ENCODE peak calls at places on chromosome 17, in nine cellular contexts. U, D, W, R, K, A, Y, Q and H are unnamed samples.

GRCh38 chr17:50219939-50220465 is 18.6 kb upstream of the COL1A1 start:
- DNase-seq in Q (no peak), R (no peak), Y (no peak), U (peak; percentile 82), K (no peak), A (peak; percentile 75), D (no peak), W (no peak), H (no peak)

GRCh38 chr17:4420692-4421131 is 13.0 kb upstream of the SPNS3 start:
- DNase-seq in Q (peak; percentile 36), W (peak; percentile 50), A (peak; percentile 74), R (peak; percentile 68), K (peak; percentile 90), D (peak; percentile 52), Y (peak; percentile 95), U (peak; percentile 66), H (peak; percentile 72)

GRCh38 chr17:40122944-40123810 is 1.4 kb downstream of the MSL1 start:
- DNase-seq in W (peak; percentile 49), Q (no peak), U (peak; percentile 34), D (peak; percentile 39), R (peak; percentile 73), K (peak; percentile 86), Y (peak; percentile 73), A (peak; percentile 30), H (peak; percentile 85)

GRCh38 chr17:16916557-16916920 is 55.4 kb downstream of the TNFRSF13B start:
- DNase-seq in A (no peak), W (no peak), D (no peak), U (no peak), Q (no peak), R (no peak), K (no peak), Y (no peak), H (no peak)

GRCh38 chr17:76268991-76269981 is 4.1 kb downstream of the UBALD2 start:
- DNase-seq in K (peak; percentile 53), U (no peak), A (no peak), Q (no peak), R (no peak), Y (peak; percentile 45), D (no peak), W (no peak), H (no peak)

GRCh38 chr17:70190959-70191805 is 21.9 kb downstream of the KCNJ2 start:
- DNase-seq in W (peak; percentile 53), Q (no peak), D (no peak), R (no peak), Y (no peak), U (no peak), A (peak; percentile 7), K (peak; percentile 9), H (no peak)

GRCh38 chr17:83195330-83196087 is 116.1 kb downstream of the METRNL start:
- DNase-seq in D (peak; percentile 5), K (no peak), W (peak; percentile 73), A (no peak), R (no peak), U (peak; percentile 93), Q (no peak), Y (no peak), H (no peak)

GRCh38 chr17:35730400-35731005 is 936 bp upstream of the RASL10B start:
- DNase-seq in K (peak; percentile 34), W (no peak), U (no peak), A (no peak), R (no peak), Y (no peak), D (no peak), Q (no peak), H (no peak)

GRCh38 chr17:55381017-55381770 is 40.4 kb downstream of the MMD start:
- DNase-seq in W (no peak), D (no peak), Q (no peak), A (no peak), R (no peak), K (no peak), U (no peak), Y (no peak), H (no peak)

GRCh38 chr17:15966879-15967248 is 21.9 kb downstream of the ADORA2B start:
- DNase-seq in R (peak; percentile 81), Y (no peak), Q (no peak), D (no peak), K (peak; percentile 80), W (no peak), A (no peak), U (no peak), H (no peak)

GRCh38 chr17:45825792-45826191 is 18.9 kb upstream of the SPPL2C start:
- DNase-seq in R (no peak), Y (no peak), K (no peak), A (no peak), D (no peak), U (no peak), Q (no peak), W (no peak), H (no peak)

GRCh38 chr17:1485311-1485747 is 7.2 kb downstream of the MYO1C start:
- DNase-seq in D (peak; percentile 54), K (peak; percentile 83), R (peak; percentile 61), W (no peak), U (no peak), Y (peak; percentile 52), A (no peak), Q (no peak), H (peak; percentile 53)

GRCh38 chr17:58391302-58391984 is 25.9 kb downstream of the RNF43 start:
- DNase-seq in Q (no peak), A (no peak), R (peak; percentile 96), W (peak; percentile 99), D (peak; percentile 85), Y (no peak), K (no peak), U (no peak), H (no peak)

GRCh38 chr17:75942473-75942872 is 1.6 kb upstream of the FBF1 start:
- DNase-seq in Y (no peak), D (no peak), K (no peak), R (no peak), A (no peak), Q (no peak), W (no peak), U (no peak), H (no peak)

GRCh38 chr17:40598021-40598927 is 33.0 kb upstream of the CCR7 start:
- DNase-seq in R (no peak), K (no peak), A (no peak), Y (no peak), U (no peak), W (no peak), D (no peak), Q (no peak), H (no peak)

GRCh38 chr17:67570797-67571196 is 146.9 kb upstream of the NOL11 start:
- DNase-seq in K (no peak), A (no peak), Y (no peak), W (no peak), Q (no peak), D (no peak), R (no peak), U (peak; percentile 44), H (no peak)

GRCh38 chr17:10271004-10271620 is 72.7 kb upstream of the GAS7 start:
- DNase-seq in Q (no peak), W (no peak), D (no peak), U (peak; percentile 86), K (no peak), R (no peak), A (no peak), Y (no peak), H (no peak)

GRCh38 chr17:66474258-66474657 is 171.8 kb downstream of the PRKCA start:
- DNase-seq in D (no peak), A (no peak), Q (no peak), Y (no peak), W (no peak), R (no peak), K (peak; percentile 83), U (no peak), H (no peak)

GRCh38 chr17:58317421-58318064 is 11.1 kb downstream of the TSPOAP1 start:
- DNase-seq in K (peak; percentile 77), R (peak; percentile 64), D (no peak), U (peak; percentile 62), Y (peak; percentile 89), W (peak; percentile 36), Q (peak; percentile 43), A (peak; percentile 75), H (peak; percentile 67)

GRCh38 chr17:56821847-56822534 is 11.7 kb downstream of the C17orf67 start:
- DNase-seq in K (no peak), Q (no peak), U (no peak), W (no peak), Y (no peak), A (no peak), R (no peak), D (no peak), H (no peak)
- H3K4me3 ChIP-seq in K (no peak overlapping the region), Q (no peak overlapping the region), U (no peak overlapping the region), W (no peak overlapping the region), Y (no peak overlapping the region), A (no peak overlapping the region), R (no peak overlapping the region), D (no peak overlapping the region), H (no peak overlapping the region)

DNA sequence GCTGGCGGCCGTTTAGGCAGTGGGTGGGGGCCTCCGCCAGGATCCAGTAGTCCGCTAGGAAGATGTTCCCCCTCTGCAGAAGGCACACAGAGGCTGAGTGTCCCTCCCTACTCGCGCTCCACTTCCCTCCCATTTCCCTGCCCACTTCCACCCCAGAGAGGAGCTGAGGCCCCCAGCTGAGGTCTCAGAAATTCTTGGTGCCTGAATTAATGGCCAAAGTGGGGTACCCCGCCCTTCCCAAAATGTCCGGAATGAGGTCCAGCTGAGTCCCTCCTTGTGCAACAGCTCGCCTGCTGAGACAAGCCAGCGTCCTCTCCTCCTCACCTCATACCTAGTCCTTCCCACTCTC is 7.9 kb downstream of the ALOXE3 start:
- DNase-seq in K (no peak), A (no peak), U (no peak), R (no peak), Y (no peak), W (no peak), D (no peak), Q (no peak), H (no peak)
- TF ChIP-seq CTCF in K (no peak), A (no peak), U (no peak), R (no peak), Y (peak; percentile 51), W (no peak), D (no peak), Q (no peak), H (no peak)

DNA sequence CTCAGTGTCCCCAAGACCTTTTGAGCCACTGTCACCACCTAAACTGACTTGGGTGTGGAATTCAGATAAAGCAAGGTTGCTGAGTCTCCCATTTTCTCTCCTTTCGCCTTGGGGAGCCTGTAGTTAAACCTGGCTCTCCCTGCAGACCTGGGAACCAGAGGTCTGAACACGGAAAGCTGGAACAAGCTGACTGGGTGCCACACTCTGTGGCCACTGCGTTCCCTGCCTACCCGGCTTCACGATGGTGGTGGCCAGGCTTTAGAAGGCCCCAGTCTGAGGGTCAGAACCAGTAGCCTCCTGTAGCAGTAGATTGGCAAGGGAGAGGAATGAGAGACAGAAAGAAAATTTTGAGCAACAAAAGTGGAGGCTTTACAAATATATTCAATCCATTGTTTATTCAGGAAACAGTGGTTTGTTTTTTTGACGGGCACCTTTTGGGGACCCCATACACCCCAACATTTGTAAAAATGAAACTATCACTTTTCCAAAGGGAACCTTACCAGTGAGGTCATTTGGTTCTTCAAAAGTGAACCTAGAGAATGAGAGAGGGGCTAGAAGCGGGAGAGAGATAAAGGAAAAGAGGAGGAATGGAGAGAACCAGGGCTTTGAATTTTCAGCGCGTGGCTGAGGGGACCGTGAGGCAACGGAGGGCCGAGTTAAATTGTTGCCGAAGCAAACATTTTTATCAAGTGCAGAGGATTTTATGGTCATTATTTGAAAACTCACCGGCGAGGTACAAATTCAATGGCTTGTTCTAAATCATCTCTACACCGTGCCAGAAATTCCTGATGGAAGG is 1.8 kb upstream of the HOXB8 start:
- DNase-seq in K (no peak), U (no peak), Q (no peak), A (no peak), R (no peak), Y (no peak), W (no peak), D (no peak), H (no peak)
- H3K4me3 ChIP-seq in K (no peak overlapping the region), U (no peak overlapping the region), Q (no peak overlapping the region), A (no peak overlapping the region), R (no peak overlapping the region), Y (no peak overlapping the region), W (no peak overlapping the region), D (no peak overlapping the region), H (no peak overlapping the region)

GRCh38 chr17:81329927-81330883 is 35.1 kb upstream of the SLC38A10 start:
- DNase-seq in W (no peak), Y (no peak), K (peak; percentile 40), R (peak; percentile 70), U (no peak), A (no peak), D (peak; percentile 82), Q (no peak), H (peak; percentile 59)
- TF ChIP-seq CTCF in W (no peak), Y (no peak), K (no peak), R (no peak), U (peak; percentile 3), A (no peak), D (peak; percentile 14), Q (no peak), H (peak; percentile 51)